ENCODE peak calls at places on chromosomes 1 and 21, in six cellular contexts. S, E, P, U, A and N are unnamed samples.

GRCh38 chr1:7594002-7594713 is 176.9 kb upstream of the VAMP3 start:
- DNase-seq in S (no peak), E (no peak), P (no peak), U (no peak), A (no peak), N (no peak)

GRCh38 chr1:35851175-35851869 is 31.7 kb upstream of the AGO1 start:
- DNase-seq in S (no peak), E (no peak), P (no peak), U (no peak), A (no peak), N (no peak)

GRCh38 chr21:41196990-41197389 is 29.0 kb downstream of the BACE2 start:
- DNase-seq in S (no peak), E (no peak), P (no peak), U (no peak), A (no peak), N (no peak)

GRCh38 chr1:48817505-48818114 is 40.9 kb upstream of the BEND5 start:
- DNase-seq in S (peak; percentile 71), E (peak; percentile 72), P (peak; percentile 77), U (no peak), A (peak; percentile 56), N (peak; percentile 82)

GRCh38 chr1:24735619-24736375 is 9.4 kb upstream of the CLIC4 start:
- DNase-seq in S (no peak), E (no peak), P (no peak), U (no peak), A (no peak), N (no peak)

GRCh38 chr1:178688244-178688643 is 36.8 kb upstream of the RALGPS2 start:
- DNase-seq in S (no peak), E (no peak), P (no peak), U (no peak), A (no peak), N (no peak)

GRCh38 chr1:71081697-71082080 is 854 bp upstream of the ZRANB2 start:
- DNase-seq in S (no peak), E (no peak), P (peak; percentile 2), U (no peak), A (no peak), N (no peak)

GRCh38 chr1:211870156-211870555 is 39.6 kb upstream of the LPGAT1 start:
- DNase-seq in S (no peak), E (no peak), P (no peak), U (no peak), A (no peak), N (no peak)

GRCh38 chr1:114436799-114437198 is 74.2 kb downstream of the TRIM33 start:
- DNase-seq in S (no peak), E (no peak), P (no peak), U (no peak), A (no peak), N (no peak)

GRCh38 chr1:12063141-12064072 is at the start of gene TNFRSF8:
- DNase-seq in S (no peak), E (no peak), P (peak; percentile 17), U (peak; percentile 44), A (no peak), N (no peak)

GRCh38 chr1:166884040-166884642 is 8.1 kb upstream of the TADA1 start:
- DNase-seq in S (peak; percentile 54), E (peak; percentile 65), P (peak; percentile 75), U (peak; percentile 30), A (peak; percentile 53), N (peak; percentile 81)

GRCh38 chr1:6446665-6447015 is 19.3 kb downstream of the TNFRSF25 start:
- DNase-seq in S (no peak), E (no peak), P (no peak), U (no peak), A (no peak), N (no peak)

GRCh38 chr1:59569198-59569597 is 245.6 kb upstream of the HOOK1 start:
- DNase-seq in S (no peak), E (no peak), P (no peak), U (no peak), A (no peak), N (no peak)

GRCh38 chr1:230503741-230504140 is 77.6 kb upstream of the PGBD5 start:
- DNase-seq in S (no peak), E (no peak), P (no peak), U (no peak), A (no peak), N (no peak)

DNA sequence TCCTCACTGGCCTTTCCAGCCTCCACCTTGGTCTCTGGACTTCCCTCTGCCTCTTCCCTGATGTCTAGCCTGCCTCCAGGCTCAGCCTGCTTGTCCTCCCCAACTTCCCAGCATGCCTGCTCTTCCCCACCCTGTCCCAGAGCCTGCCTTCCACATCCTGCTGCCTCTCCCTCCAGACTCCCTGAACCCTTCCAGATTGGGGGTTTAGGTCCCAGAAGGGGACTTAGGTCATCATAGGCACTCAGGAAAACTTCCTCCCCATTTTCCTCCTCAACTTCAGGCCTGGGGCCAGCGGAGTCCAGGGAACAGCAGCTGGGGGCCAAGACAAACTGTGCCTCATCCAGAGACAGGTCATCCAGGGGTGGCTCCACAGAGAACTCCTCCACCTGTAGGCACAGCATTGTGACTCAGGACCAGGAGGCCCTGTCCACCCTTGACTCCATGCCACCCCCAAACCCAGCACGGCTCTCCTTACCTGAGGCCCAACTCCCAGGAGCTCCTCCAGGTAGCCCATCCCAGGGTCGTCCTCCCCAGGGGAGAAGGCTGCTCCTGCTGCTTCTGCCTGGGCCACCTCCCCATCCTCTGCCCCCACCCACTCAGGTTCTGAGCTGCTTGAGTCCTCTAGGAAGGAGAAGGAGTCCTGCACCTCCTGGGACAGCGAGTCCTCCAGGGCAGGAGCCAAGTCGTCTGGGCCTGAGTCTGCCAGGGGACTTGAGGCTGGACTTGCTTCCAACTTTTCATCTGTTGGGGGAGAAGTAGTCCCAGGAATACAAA is 3.4 kb upstream of the USF1 start:
- DNase-seq in S (no peak), E (no peak), P (no peak), U (no peak), A (no peak), N (no peak)
- TF ChIP-seq CTCF in S (no peak), E (no peak), P (no peak), U (no peak), A (no peak), N (no peak)

GRCh38 chr1:44608141-44608540 is 66.1 kb downstream of the TMEM53 start:
- DNase-seq in S (no peak), E (no peak), P (no peak), U (no peak), A (no peak), N (no peak)
- TF ChIP-seq CTCF in S (no peak), E (no peak), P (peak; percentile 31), U (no peak), A (no peak), N (no peak)

DNA sequence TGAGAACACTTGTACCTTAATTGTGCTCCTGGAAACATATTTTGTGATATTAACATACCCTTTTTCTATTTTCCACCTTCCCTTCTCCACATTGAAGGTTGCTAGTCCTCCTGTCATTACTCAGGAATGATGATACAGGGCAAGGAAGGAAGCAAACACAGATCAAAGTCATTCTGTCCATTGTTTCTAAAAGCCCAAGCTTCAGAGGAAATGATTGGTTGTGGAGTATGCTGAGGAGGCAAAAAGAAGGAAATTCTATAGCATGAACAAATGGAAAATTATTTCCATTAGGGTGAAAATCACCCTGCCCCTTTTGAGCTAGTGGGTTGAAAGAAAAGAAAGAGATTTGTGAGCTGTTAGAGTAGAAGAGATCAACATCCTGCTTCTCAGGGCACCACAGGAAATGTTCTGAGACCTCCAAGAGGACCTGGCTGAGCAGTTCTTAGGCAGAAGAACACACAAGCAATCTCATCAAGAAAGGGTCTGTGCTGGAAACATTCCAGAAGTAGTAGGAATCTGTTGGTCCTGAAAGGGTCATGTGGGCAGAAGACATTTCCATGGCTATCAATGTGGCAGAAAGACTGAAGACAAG is 29.0 kb upstream of the PRRX1 start:
- DNase-seq in S (no peak), E (no peak), P (no peak), U (no peak), A (no peak), N (no peak)
- TF ChIP-seq CTCF in S (no peak), E (no peak), P (no peak), U (no peak), A (no peak), N (no peak)

DNA sequence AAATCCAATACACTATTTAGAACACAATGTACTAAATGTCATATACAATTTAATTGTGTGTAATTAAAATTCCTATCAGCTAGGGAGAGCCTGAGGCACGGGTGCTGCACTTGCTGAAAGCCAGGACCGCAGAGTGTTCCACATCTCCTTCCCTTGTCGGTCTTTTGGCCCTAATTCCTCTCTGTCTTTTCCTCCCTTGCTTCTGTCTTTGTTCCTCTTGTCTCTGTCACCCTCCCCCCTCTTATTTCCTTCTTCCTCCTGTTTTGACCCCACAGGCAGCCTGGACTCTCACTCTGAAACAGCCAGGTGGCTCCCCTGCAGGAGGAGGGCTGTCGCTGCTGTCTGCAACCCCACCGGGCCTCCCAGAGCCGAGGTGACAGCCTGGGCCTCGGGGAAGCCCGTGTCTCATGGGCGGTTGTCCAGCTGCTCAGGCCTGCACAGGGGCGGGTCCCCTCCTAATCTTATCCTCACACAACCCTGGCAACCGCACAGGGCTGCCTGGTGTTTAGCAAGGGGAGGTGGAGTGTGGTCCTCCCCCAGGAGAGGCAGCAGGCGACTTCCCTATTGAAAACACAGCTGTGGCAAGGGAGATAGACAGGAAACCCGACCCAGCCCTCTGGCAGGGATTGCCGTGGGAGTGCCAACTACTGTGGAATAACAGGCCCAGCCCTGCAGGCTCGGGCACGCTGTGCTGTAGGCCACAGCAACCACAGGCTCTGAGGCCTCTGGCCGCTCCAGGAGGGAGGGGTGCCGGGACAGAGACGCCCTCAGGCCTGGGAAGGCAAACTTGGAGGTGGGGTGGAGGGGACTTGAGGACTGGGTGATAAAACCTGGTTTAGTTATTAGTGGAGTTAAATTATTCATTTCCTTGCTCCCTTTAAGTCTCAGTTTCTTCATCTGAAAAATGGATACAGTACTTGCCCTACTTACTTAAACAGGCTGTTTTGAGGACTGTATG is 68.8 kb upstream of the WDR26 start:
- DNase-seq in S (peak; percentile 97), E (peak; percentile 62), P (peak; percentile 73), U (no peak), A (peak; percentile 90), N (peak; percentile 91)
- TF ChIP-seq CTCF in S (no peak), E (no peak), P (no peak), U (no peak), A (peak; percentile 65), N (peak; percentile 23)